ENCODE peak calls at places on chromosomes 12 and 14, in six cellular contexts. One of them, this sample, is unnamed.

GRCh38 chr12:95648990-95649791 is 97.9 kb upstream of the USP44 start:
- DNase-seq in stomach: no peak
- DNase-seq in IMR-90: peak
- DNase-seq in AG10803: peak
- DNase-seq in endothelial cell: no peak
- DNase-seq in uterus: no peak
- DNase-seq in this sample: peak

GRCh38 chr12:5043589-5044419 is at the start of gene KCNA5:
- DNase-seq in uterus: peak
- DNase-seq in IMR-90: no peak
- DNase-seq in endothelial cell: peak
- DNase-seq in AG10803: no peak
- DNase-seq in stomach: no peak
- DNase-seq in this sample: no peak

GRCh38 chr12:61536117-61536516 is 724.1 kb upstream of the USP15 start:
- DNase-seq in endothelial cell: no peak
- DNase-seq in IMR-90: no peak
- DNase-seq in AG10803: no peak
- DNase-seq in uterus: no peak
- DNase-seq in stomach: no peak
- DNase-seq in this sample: no peak

GRCh38 chr12:101759396-101760047 is 20.3 kb upstream of the SYCP3 start:
- DNase-seq in endothelial cell: no peak
- DNase-seq in IMR-90: peak
- DNase-seq in stomach: no peak
- DNase-seq in AG10803: peak
- DNase-seq in uterus: no peak
- DNase-seq in this sample: peak

GRCh38 chr14:102525213-102526143 is 15.9 kb upstream of the ANKRD9 start:
- DNase-seq in uterus: peak
- DNase-seq in endothelial cell: no peak
- DNase-seq in stomach: no peak
- DNase-seq in IMR-90: peak
- DNase-seq in AG10803: peak
- DNase-seq in this sample: peak

GRCh38 chr14:92673601-92674000 is 74.8 kb downstream of the LGMN start:
- DNase-seq in IMR-90: no peak
- DNase-seq in stomach: no peak
- DNase-seq in endothelial cell: no peak
- DNase-seq in uterus: no peak
- DNase-seq in AG10803: no peak
- DNase-seq in this sample: no peak

GRCh38 chr14:65788876-65789859 is 376.6 kb downstream of the FUT8 start:
- DNase-seq in stomach: no peak
- DNase-seq in uterus: no peak
- DNase-seq in AG10803: peak
- DNase-seq in IMR-90: no peak
- DNase-seq in endothelial cell: no peak
- DNase-seq in this sample: peak

GRCh38 chr14:53209370-53209769 is 56.2 kb upstream of the DDHD1 start:
- DNase-seq in IMR-90: no peak
- DNase-seq in AG10803: peak
- DNase-seq in endothelial cell: no peak
- DNase-seq in uterus: no peak
- DNase-seq in stomach: no peak
- DNase-seq in this sample: peak

GRCh38 chr14:81211844-81212243 is 8.9 kb downstream of the GTF2A1 start:
- DNase-seq in IMR-90: peak
- DNase-seq in endothelial cell: no peak
- DNase-seq in stomach: no peak
- DNase-seq in uterus: no peak
- DNase-seq in AG10803: peak
- DNase-seq in this sample: peak

GRCh38 chr12:118436986-118437385 is 60.6 kb downstream of the SUDS3 start:
- DNase-seq in uterus: no peak
- DNase-seq in endothelial cell: no peak
- DNase-seq in IMR-90: peak
- DNase-seq in stomach: no peak
- DNase-seq in AG10803: peak
- DNase-seq in this sample: peak

GRCh38 chr12:44385964-44386363 is 490.2 kb downstream of the NELL2 start:
- DNase-seq in AG10803: peak
- DNase-seq in endothelial cell: no peak
- DNase-seq in IMR-90: no peak
- DNase-seq in stomach: no peak
- DNase-seq in uterus: no peak
- DNase-seq in this sample: no peak

GRCh38 chr12:102427542-102427923 is 52.8 kb downstream of the IGF1 start:
- DNase-seq in IMR-90: no peak
- DNase-seq in stomach: no peak
- DNase-seq in uterus: peak
- DNase-seq in AG10803: peak
- DNase-seq in endothelial cell: no peak
- DNase-seq in this sample: no peak

GRCh38 chr12:121579190-121579791 is 1.5 kb downstream of the KDM2B start:
- DNase-seq in uterus: peak
- DNase-seq in stomach: peak
- DNase-seq in IMR-90: no peak
- DNase-seq in AG10803: no peak
- DNase-seq in endothelial cell: peak
- DNase-seq in this sample: no peak

GRCh38 chr12:57909056-57909455 is 32.3 kb upstream of the ATP23 start:
- DNase-seq in IMR-90: no peak
- DNase-seq in endothelial cell: no peak
- DNase-seq in uterus: no peak
- DNase-seq in stomach: no peak
- DNase-seq in AG10803: no peak
- DNase-seq in this sample: no peak

GRCh38 chr12:90281156-90281868 is 572.7 kb upstream of the ATP2B1 start:
- DNase-seq in endothelial cell: no peak
- DNase-seq in AG10803: no peak
- DNase-seq in stomach: no peak
- DNase-seq in uterus: no peak
- DNase-seq in IMR-90: no peak
- DNase-seq in this sample: no peak

GRCh38 chr14:106850913-106851825 is 1324.8 kb downstream of the TMEM121 start:
- DNase-seq in uterus: no peak
- DNase-seq in AG10803: no peak
- DNase-seq in stomach: no peak
- DNase-seq in IMR-90: no peak
- DNase-seq in endothelial cell: no peak
- DNase-seq in this sample: no peak

GRCh38 chr12:132314035-132314434 is 15.4 kb downstream of the GALNT9 start:
- DNase-seq in endothelial cell: no peak
- DNase-seq in stomach: no peak
- DNase-seq in AG10803: no peak
- DNase-seq in IMR-90: no peak
- DNase-seq in uterus: no peak
- DNase-seq in this sample: no peak

GRCh38 chr14:71533800-71534199 is 398.4 kb upstream of the RGS6 start:
- DNase-seq in uterus: no peak
- DNase-seq in IMR-90: no peak
- DNase-seq in AG10803: no peak
- DNase-seq in endothelial cell: no peak
- DNase-seq in stomach: no peak
- DNase-seq in this sample: no peak

GRCh38 chr12:116594325-116595038 is 35.3 kb downstream of the MAP1LC3B2 start:
- DNase-seq in endothelial cell: no peak
- DNase-seq in AG10803: no peak
- DNase-seq in stomach: no peak
- DNase-seq in IMR-90: no peak
- DNase-seq in uterus: no peak
- DNase-seq in this sample: no peak

GRCh38 chr12:132488127-132489077 is 1.5 kb upstream of the FBRSL1 start:
- DNase-seq in IMR-90: no peak
- DNase-seq in endothelial cell: no peak
- DNase-seq in uterus: no peak
- DNase-seq in AG10803: no peak
- DNase-seq in stomach: no peak
- DNase-seq in this sample: no peak

GRCh38 chr14:72809063-72809462 is 84.8 kb downstream of the DPF3 start:
- DNase-seq in uterus: no peak
- DNase-seq in stomach: no peak
- DNase-seq in IMR-90: no peak
- DNase-seq in AG10803: no peak
- DNase-seq in endothelial cell: no peak
- DNase-seq in this sample: no peak
- TF ChIP-seq CTCF in uterus: no peak
- TF ChIP-seq CTCF in stomach: no peak
- TF ChIP-seq CTCF in IMR-90: no peak
- TF ChIP-seq CTCF in AG10803: no peak
- TF ChIP-seq CTCF in endothelial cell: no peak
- TF ChIP-seq CTCF in this sample: no peak

GRCh38 chr12:100348657-100349454 is 8.0 kb upstream of the SLC17A8 start:
- DNase-seq in AG10803: peak
- DNase-seq in uterus: no peak
- DNase-seq in stomach: no peak
- DNase-seq in endothelial cell: no peak
- DNase-seq in IMR-90: peak
- DNase-seq in this sample: peak

GRCh38 chr12:100346660-100347059 is 10.2 kb upstream of the SLC17A8 start:
- DNase-seq in AG10803: no peak
- DNase-seq in IMR-90: peak
- DNase-seq in stomach: no peak
- DNase-seq in endothelial cell: no peak
- DNase-seq in uterus: no peak
- DNase-seq in this sample: peak

GRCh38 chr12:100345020-100345767 is 11.7 kb upstream of the SLC17A8 start:
- DNase-seq in stomach: no peak
- DNase-seq in endothelial cell: no peak
- DNase-seq in AG10803: no peak
- DNase-seq in uterus: no peak
- DNase-seq in IMR-90: no peak
- DNase-seq in this sample: no peak
- TF ChIP-seq CTCF in stomach: no peak
- TF ChIP-seq CTCF in endothelial cell: no peak
- TF ChIP-seq CTCF in AG10803: no peak
- TF ChIP-seq CTCF in uterus: no peak
- TF ChIP-seq CTCF in IMR-90: no peak
- TF ChIP-seq CTCF in this sample: no peak

GRCh38 chr14:41280745-41281144 is 325.9 kb upstream of the LRFN5 start:
- DNase-seq in endothelial cell: peak
- DNase-seq in uterus: no peak
- DNase-seq in stomach: no peak
- DNase-seq in IMR-90: no peak
- DNase-seq in AG10803: no peak
- DNase-seq in this sample: peak
- TF ChIP-seq CTCF in endothelial cell: peak
- TF ChIP-seq CTCF in uterus: no peak
- TF ChIP-seq CTCF in stomach: no peak
- TF ChIP-seq CTCF in IMR-90: peak
- TF ChIP-seq CTCF in AG10803: peak
- TF ChIP-seq CTCF in this sample: no peak

GRCh38 chr14:21978184-21978998 is 304.8 kb upstream of the OR4E1 start:
- DNase-seq in AG10803: peak
- DNase-seq in IMR-90: peak
- DNase-seq in uterus: peak
- DNase-seq in stomach: peak
- DNase-seq in endothelial cell: peak
- DNase-seq in this sample: peak
- TF ChIP-seq CTCF in AG10803: peak
- TF ChIP-seq CTCF in IMR-90: peak
- TF ChIP-seq CTCF in uterus: no peak
- TF ChIP-seq CTCF in stomach: no peak
- TF ChIP-seq CTCF in endothelial cell: peak
- TF ChIP-seq CTCF in this sample: peak

GRCh38 chr14:79275367-79275655 is 936.0 kb downstream of the DIO2 start:
- DNase-seq in endothelial cell: no peak
- DNase-seq in uterus: no peak
- DNase-seq in stomach: no peak
- DNase-seq in AG10803: no peak
- DNase-seq in IMR-90: peak
- DNase-seq in this sample: no peak

GRCh38 chr14:79278286-79278797 is 933.0 kb downstream of the DIO2 start:
- DNase-seq in IMR-90: no peak
- DNase-seq in uterus: no peak
- DNase-seq in stomach: no peak
- DNase-seq in endothelial cell: peak
- DNase-seq in AG10803: no peak
- DNase-seq in this sample: no peak

GRCh38 chr14:79271122-79271521 is 940.2 kb downstream of the DIO2 start:
- DNase-seq in IMR-90: no peak
- DNase-seq in AG10803: no peak
- DNase-seq in stomach: no peak
- DNase-seq in uterus: no peak
- DNase-seq in endothelial cell: no peak
- DNase-seq in this sample: no peak

GRCh38 chr14:79278798-79279644 is 932.3 kb downstream of the DIO2 start:
- DNase-seq in stomach: peak
- DNase-seq in IMR-90: peak
- DNase-seq in AG10803: peak
- DNase-seq in uterus: peak
- DNase-seq in endothelial cell: peak
- DNase-seq in this sample: peak

DNA sequence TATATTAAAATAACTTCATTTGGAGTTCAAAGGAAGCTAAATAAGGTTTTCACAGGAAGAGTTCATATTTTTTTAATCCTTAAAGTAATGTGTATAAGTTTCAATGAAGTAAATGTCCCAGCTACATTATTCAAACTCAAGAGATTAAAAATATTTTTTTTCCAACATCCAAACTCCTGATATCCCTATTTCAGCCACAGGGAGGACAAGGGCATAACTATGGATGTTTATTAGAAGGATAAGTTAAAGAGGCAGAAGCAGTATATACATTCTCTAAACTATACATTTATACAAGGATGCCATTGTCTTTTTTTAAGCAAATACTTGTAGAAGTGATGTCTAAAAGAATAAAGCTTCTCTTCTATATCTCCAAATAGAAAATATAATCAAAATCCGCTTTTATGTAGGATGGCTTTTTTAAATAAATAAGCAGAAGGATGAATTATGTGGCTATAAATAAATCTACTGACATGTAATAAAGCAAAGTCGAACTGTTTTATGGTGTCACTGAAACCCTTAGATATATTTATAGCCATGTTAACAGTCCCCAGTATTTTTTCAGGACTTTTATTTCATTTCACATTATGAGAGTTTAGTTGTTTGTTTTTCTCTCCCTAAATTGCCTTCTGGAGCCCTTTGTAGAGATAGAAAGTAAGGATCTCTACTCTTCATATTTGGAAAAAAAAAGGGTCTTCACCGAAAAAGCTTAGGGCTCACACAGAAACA is 936.5 kb downstream of the DIO2 start:
- DNase-seq in uterus: no peak
- DNase-seq in AG10803: no peak
- DNase-seq in stomach: no peak
- DNase-seq in IMR-90: peak
- DNase-seq in endothelial cell: no peak
- DNase-seq in this sample: no peak
- TF ChIP-seq CTCF in uterus: no peak
- TF ChIP-seq CTCF in AG10803: peak
- TF ChIP-seq CTCF in stomach: no peak
- TF ChIP-seq CTCF in IMR-90: peak
- TF ChIP-seq CTCF in endothelial cell: no peak
- TF ChIP-seq CTCF in this sample: peak

GRCh38 chr14:89308232-89308959 is 108.6 kb downstream of the FOXN3 start:
- DNase-seq in AG10803: peak
- DNase-seq in IMR-90: peak
- DNase-seq in uterus: no peak
- DNase-seq in stomach: no peak
- DNase-seq in endothelial cell: no peak
- DNase-seq in this sample: peak
- TF ChIP-seq CTCF in AG10803: no peak
- TF ChIP-seq CTCF in IMR-90: no peak
- TF ChIP-seq CTCF in uterus: no peak
- TF ChIP-seq CTCF in stomach: no peak
- TF ChIP-seq CTCF in endothelial cell: no peak
- TF ChIP-seq CTCF in this sample: no peak

GRCh38 chr12:56299853-56300643 is at the start of gene CS:
- DNase-seq in endothelial cell: peak
- DNase-seq in stomach: peak
- DNase-seq in uterus: peak
- DNase-seq in IMR-90: peak
- DNase-seq in AG10803: peak
- DNase-seq in this sample: peak
- TF ChIP-seq CTCF in endothelial cell: no peak
- TF ChIP-seq CTCF in stomach: no peak
- TF ChIP-seq CTCF in uterus: no peak
- TF ChIP-seq CTCF in IMR-90: no peak
- TF ChIP-seq CTCF in AG10803: no peak
- TF ChIP-seq CTCF in this sample: no peak